ENCODE peak calls at places on chromosomes 4 and X, in six cellular contexts. W is A549; X is natural killer cell; U is hepatocyte; E is NCI-H2081; G is naive thymus-derived CD4-positive, alpha-beta T cell. T is an unnamed sample.

GRCh38 chr4:154868423-154869194 is 87.5 kb downstream of the RBM46 start:
- DNase-seq in U (no peak), X (no peak), W (no peak), G (no peak), E (no peak), T (no peak)

GRCh38 chr4:28073860-28074555 is 1213.4 kb downstream of the STIM2 start:
- DNase-seq in E (no peak), U (no peak), W (peak; percentile 1), G (no peak), X (no peak), T (no peak)

GRCh38 chr4:155952546-155952945 is 1.1 kb downstream of the CTSO start:
- DNase-seq in G (no peak), E (no peak), X (no peak), W (no peak), U (no peak), T (no peak)

GRCh38 chr4:117811731-117812130 is 222.6 kb upstream of the NDST3 start:
- DNase-seq in G (no peak), U (no peak), X (no peak), E (no peak), W (no peak), T (no peak)

GRCh38 chrX:69493193-69493592 is 10.9 kb upstream of the NALF2 start:
- DNase-seq in E (peak; percentile 24), W (peak; percentile 35), U (peak; percentile 37), G (no peak), X (no peak), T (no peak)

GRCh38 chr4:37615059-37615719 is 71.0 kb downstream of the RELL1 start:
- DNase-seq in G (no peak), X (no peak), U (no peak), E (no peak), W (no peak), T (no peak)

GRCh38 chr4:168832746-168833575 is 177.1 kb downstream of the CBR4 start:
- DNase-seq in W (peak; percentile 19), G (peak; percentile 8), E (no peak), U (peak; percentile 51), X (peak; percentile 17), T (no peak)

GRCh38 chr4:26622913-26623312 is 39.0 kb downstream of the TBC1D19 start:
- DNase-seq in E (no peak), U (no peak), G (no peak), W (no peak), X (no peak), T (no peak)

GRCh38 chr4:48237996-48238645 is 31.5 kb downstream of the TEC start:
- DNase-seq in E (no peak), G (no peak), U (no peak), X (no peak), W (no peak), T (no peak)

GRCh38 chr4:11397146-11397545 is 31.5 kb downstream of the HS3ST1 start:
- DNase-seq in E (no peak), U (peak; percentile 17), X (no peak), W (no peak), G (no peak), T (no peak)

GRCh38 chr4:73917081-73917501 is 47.9 kb downstream of the CXCL1 start:
- DNase-seq in X (no peak), W (no peak), G (no peak), U (peak; percentile 25), E (no peak), T (no peak)

GRCh38 chrX:46628406-46629371 is 55.1 kb downstream of the CHST7 start:
- DNase-seq in U (no peak), X (no peak), G (no peak), W (no peak), E (no peak), T (no peak)